ENCODE peak calls at places on chromosomes 5 and 9, in six cellular contexts. One of them, this sample, is unnamed.

GRCh38 chr5:146722361-146722779 is 156.2 kb downstream of the PPP2R2B start:
- DNase-seq in CD4-positive, alpha-beta memory T cell: no peak
- DNase-seq in neural progenitor cell: no peak
- DNase-seq in AG04449: no peak
- DNase-seq in mammary epithelial cell: no peak
- DNase-seq in cardiac muscle cell: peak
- DNase-seq in this sample: no peak

GRCh38 chr9:98998441-98999151 is 54.9 kb downstream of the COL15A1 start:
- DNase-seq in mammary epithelial cell: peak
- DNase-seq in CD4-positive, alpha-beta memory T cell: peak
- DNase-seq in cardiac muscle cell: peak
- DNase-seq in neural progenitor cell: peak
- DNase-seq in AG04449: no peak
- DNase-seq in this sample: no peak

GRCh38 chr9:120308495-120308894 is 271.5 kb downstream of the CDK5RAP2 start:
- DNase-seq in cardiac muscle cell: no peak
- DNase-seq in neural progenitor cell: no peak
- DNase-seq in CD4-positive, alpha-beta memory T cell: no peak
- DNase-seq in mammary epithelial cell: no peak
- DNase-seq in AG04449: no peak
- DNase-seq in this sample: no peak

GRCh38 chr5:103546858-103547257 is 15.7 kb downstream of the NUDT12 start:
- DNase-seq in AG04449: no peak
- DNase-seq in mammary epithelial cell: no peak
- DNase-seq in CD4-positive, alpha-beta memory T cell: no peak
- DNase-seq in neural progenitor cell: no peak
- DNase-seq in cardiac muscle cell: no peak
- DNase-seq in this sample: no peak

GRCh38 chr5:757931-758697 is 26.4 kb downstream of the ZDHHC11B start:
- DNase-seq in neural progenitor cell: peak
- DNase-seq in CD4-positive, alpha-beta memory T cell: peak
- DNase-seq in AG04449: no peak
- DNase-seq in cardiac muscle cell: no peak
- DNase-seq in mammary epithelial cell: no peak
- DNase-seq in this sample: no peak

GRCh38 chr5:102860035-102860434 is 104.9 kb downstream of the PAM start:
- DNase-seq in mammary epithelial cell: no peak
- DNase-seq in CD4-positive, alpha-beta memory T cell: no peak
- DNase-seq in neural progenitor cell: no peak
- DNase-seq in cardiac muscle cell: no peak
- DNase-seq in AG04449: no peak
- DNase-seq in this sample: no peak

GRCh38 chr5:157290981-157291711 is 25.2 kb downstream of the CYFIP2 start:
- DNase-seq in CD4-positive, alpha-beta memory T cell: no peak
- DNase-seq in cardiac muscle cell: peak
- DNase-seq in AG04449: no peak
- DNase-seq in mammary epithelial cell: no peak
- DNase-seq in neural progenitor cell: no peak
- DNase-seq in this sample: no peak

GRCh38 chr9:130432796-130433167 is 12.0 kb upstream of the ASS1 start:
- DNase-seq in CD4-positive, alpha-beta memory T cell: no peak
- DNase-seq in neural progenitor cell: peak
- DNase-seq in mammary epithelial cell: no peak
- DNase-seq in AG04449: no peak
- DNase-seq in cardiac muscle cell: no peak
- DNase-seq in this sample: no peak

GRCh38 chr9:130451509-130452388 is 7.0 kb downstream of the ASS1 start:
- DNase-seq in AG04449: peak
- DNase-seq in neural progenitor cell: no peak
- DNase-seq in mammary epithelial cell: peak
- DNase-seq in CD4-positive, alpha-beta memory T cell: no peak
- DNase-seq in cardiac muscle cell: peak
- DNase-seq in this sample: peak

GRCh38 chr5:38921174-38921573 is 75.4 kb downstream of the OSMR start:
- DNase-seq in cardiac muscle cell: peak
- DNase-seq in neural progenitor cell: peak
- DNase-seq in CD4-positive, alpha-beta memory T cell: no peak
- DNase-seq in mammary epithelial cell: no peak
- DNase-seq in AG04449: no peak
- DNase-seq in this sample: no peak

GRCh38 chr9:80259079-80259478 is 687.3 kb downstream of the TLE4 start:
- DNase-seq in cardiac muscle cell: no peak
- DNase-seq in mammary epithelial cell: no peak
- DNase-seq in CD4-positive, alpha-beta memory T cell: no peak
- DNase-seq in AG04449: no peak
- DNase-seq in neural progenitor cell: no peak
- DNase-seq in this sample: no peak

GRCh38 chr5:142327111-142327842 is 2.5 kb upstream of the SPRY4 start:
- DNase-seq in cardiac muscle cell: peak
- DNase-seq in neural progenitor cell: peak
- DNase-seq in CD4-positive, alpha-beta memory T cell: no peak
- DNase-seq in AG04449: peak
- DNase-seq in mammary epithelial cell: peak
- DNase-seq in this sample: no peak

GRCh38 chr5:6716634-6717149 is 3.5 kb downstream of the TENT4A start:
- DNase-seq in CD4-positive, alpha-beta memory T cell: no peak
- DNase-seq in neural progenitor cell: no peak
- DNase-seq in cardiac muscle cell: no peak
- DNase-seq in AG04449: no peak
- DNase-seq in mammary epithelial cell: no peak
- DNase-seq in this sample: no peak

GRCh38 chr5:56169949-56170348 is 63.2 kb downstream of the ANKRD55 start:
- DNase-seq in neural progenitor cell: no peak
- DNase-seq in cardiac muscle cell: no peak
- DNase-seq in mammary epithelial cell: no peak
- DNase-seq in CD4-positive, alpha-beta memory T cell: no peak
- DNase-seq in AG04449: no peak
- DNase-seq in this sample: no peak

GRCh38 chr5:83567741-83568530 is 96.4 kb downstream of the VCAN start:
- DNase-seq in cardiac muscle cell: peak
- DNase-seq in neural progenitor cell: no peak
- DNase-seq in mammary epithelial cell: peak
- DNase-seq in CD4-positive, alpha-beta memory T cell: no peak
- DNase-seq in AG04449: peak
- DNase-seq in this sample: no peak

GRCh38 chr5:174311531-174312269 is 266.2 kb downstream of the NSG2 start:
- DNase-seq in CD4-positive, alpha-beta memory T cell: peak
- DNase-seq in AG04449: no peak
- DNase-seq in mammary epithelial cell: peak
- DNase-seq in cardiac muscle cell: peak
- DNase-seq in neural progenitor cell: peak
- DNase-seq in this sample: peak

GRCh38 chr5:174312270-174312617 is 266.7 kb downstream of the NSG2 start:
- DNase-seq in CD4-positive, alpha-beta memory T cell: no peak
- DNase-seq in cardiac muscle cell: no peak
- DNase-seq in neural progenitor cell: no peak
- DNase-seq in AG04449: no peak
- DNase-seq in mammary epithelial cell: no peak
- DNase-seq in this sample: no peak

GRCh38 chr5:174312641-174313040 is 267.1 kb downstream of the NSG2 start:
- DNase-seq in CD4-positive, alpha-beta memory T cell: no peak
- DNase-seq in AG04449: no peak
- DNase-seq in neural progenitor cell: no peak
- DNase-seq in cardiac muscle cell: no peak
- DNase-seq in mammary epithelial cell: no peak
- DNase-seq in this sample: no peak

GRCh38 chr5:174310243-174310642 is 264.7 kb downstream of the NSG2 start:
- DNase-seq in neural progenitor cell: no peak
- DNase-seq in CD4-positive, alpha-beta memory T cell: no peak
- DNase-seq in AG04449: no peak
- DNase-seq in mammary epithelial cell: no peak
- DNase-seq in cardiac muscle cell: no peak
- DNase-seq in this sample: no peak

DNA sequence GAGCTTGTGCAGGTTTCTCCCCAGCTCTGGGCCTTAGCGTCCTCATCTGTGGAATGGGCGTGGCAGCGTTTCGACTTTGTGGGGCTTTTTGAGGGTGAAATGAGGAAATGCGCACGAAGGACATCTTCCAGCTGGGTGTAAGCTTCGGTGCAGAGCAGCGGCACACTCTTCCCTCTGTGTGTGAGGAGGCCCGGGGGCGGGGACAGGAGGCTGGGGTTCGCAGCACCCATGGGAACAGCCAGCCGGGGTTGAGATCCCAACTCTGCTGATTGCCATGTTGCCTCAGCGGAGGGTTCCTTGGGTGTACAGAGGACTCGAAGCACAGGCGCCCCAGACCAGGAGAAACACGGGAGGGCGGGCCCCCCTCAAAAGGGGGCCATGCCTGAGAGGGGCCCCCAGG is 265.6 kb downstream of the NSG2 start:
- DNase-seq in AG04449: no peak
- DNase-seq in cardiac muscle cell: no peak
- DNase-seq in CD4-positive, alpha-beta memory T cell: no peak
- DNase-seq in neural progenitor cell: no peak
- DNase-seq in mammary epithelial cell: no peak
- DNase-seq in this sample: no peak
- H3K4me3 ChIP-seq in AG04449: no peak
- H3K4me3 ChIP-seq in cardiac muscle cell: no peak
- H3K4me3 ChIP-seq in CD4-positive, alpha-beta memory T cell: no peak
- H3K4me3 ChIP-seq in neural progenitor cell: no peak
- H3K4me3 ChIP-seq in mammary epithelial cell: no peak
- H3K4me3 ChIP-seq in this sample: no peak

GRCh38 chr5:61626639-61627282 is 294.7 kb downstream of the ZSWIM6 start:
- DNase-seq in AG04449: no peak
- DNase-seq in neural progenitor cell: no peak
- DNase-seq in mammary epithelial cell: no peak
- DNase-seq in CD4-positive, alpha-beta memory T cell: no peak
- DNase-seq in cardiac muscle cell: no peak
- DNase-seq in this sample: no peak
- H3K4me3 ChIP-seq in AG04449: no peak
- H3K4me3 ChIP-seq in neural progenitor cell: no peak
- H3K4me3 ChIP-seq in mammary epithelial cell: no peak
- H3K4me3 ChIP-seq in CD4-positive, alpha-beta memory T cell: no peak
- H3K4me3 ChIP-seq in cardiac muscle cell: no peak
- H3K4me3 ChIP-seq in this sample: no peak

GRCh38 chr5:10063997-10064396 is 185.7 kb downstream of the ATPSCKMT start:
- DNase-seq in neural progenitor cell: no peak
- DNase-seq in CD4-positive, alpha-beta memory T cell: no peak
- DNase-seq in AG04449: no peak
- DNase-seq in cardiac muscle cell: no peak
- DNase-seq in mammary epithelial cell: no peak
- DNase-seq in this sample: no peak

GRCh38 chr5:10059611-10060379 is 189.9 kb downstream of the ATPSCKMT start:
- DNase-seq in CD4-positive, alpha-beta memory T cell: no peak
- DNase-seq in AG04449: no peak
- DNase-seq in mammary epithelial cell: no peak
- DNase-seq in cardiac muscle cell: no peak
- DNase-seq in neural progenitor cell: no peak
- DNase-seq in this sample: no peak

GRCh38 chr5:10069781-10070313 is 179.8 kb downstream of the ATPSCKMT start:
- DNase-seq in mammary epithelial cell: no peak
- DNase-seq in cardiac muscle cell: no peak
- DNase-seq in CD4-positive, alpha-beta memory T cell: no peak
- DNase-seq in AG04449: no peak
- DNase-seq in neural progenitor cell: no peak
- DNase-seq in this sample: no peak

GRCh38 chr5:10064546-10065215 is 185.0 kb downstream of the ATPSCKMT start:
- DNase-seq in cardiac muscle cell: no peak
- DNase-seq in neural progenitor cell: no peak
- DNase-seq in AG04449: no peak
- DNase-seq in CD4-positive, alpha-beta memory T cell: no peak
- DNase-seq in mammary epithelial cell: no peak
- DNase-seq in this sample: no peak

GRCh38 chr5:10065428-10066000 is 184.2 kb downstream of the ATPSCKMT start:
- DNase-seq in CD4-positive, alpha-beta memory T cell: no peak
- DNase-seq in cardiac muscle cell: no peak
- DNase-seq in AG04449: no peak
- DNase-seq in neural progenitor cell: no peak
- DNase-seq in mammary epithelial cell: no peak
- DNase-seq in this sample: no peak
- H3K4me3 ChIP-seq in CD4-positive, alpha-beta memory T cell: no peak
- H3K4me3 ChIP-seq in cardiac muscle cell: no peak
- H3K4me3 ChIP-seq in AG04449: no peak
- H3K4me3 ChIP-seq in neural progenitor cell: no peak
- H3K4me3 ChIP-seq in mammary epithelial cell: no peak
- H3K4me3 ChIP-seq in this sample: no peak

DNA sequence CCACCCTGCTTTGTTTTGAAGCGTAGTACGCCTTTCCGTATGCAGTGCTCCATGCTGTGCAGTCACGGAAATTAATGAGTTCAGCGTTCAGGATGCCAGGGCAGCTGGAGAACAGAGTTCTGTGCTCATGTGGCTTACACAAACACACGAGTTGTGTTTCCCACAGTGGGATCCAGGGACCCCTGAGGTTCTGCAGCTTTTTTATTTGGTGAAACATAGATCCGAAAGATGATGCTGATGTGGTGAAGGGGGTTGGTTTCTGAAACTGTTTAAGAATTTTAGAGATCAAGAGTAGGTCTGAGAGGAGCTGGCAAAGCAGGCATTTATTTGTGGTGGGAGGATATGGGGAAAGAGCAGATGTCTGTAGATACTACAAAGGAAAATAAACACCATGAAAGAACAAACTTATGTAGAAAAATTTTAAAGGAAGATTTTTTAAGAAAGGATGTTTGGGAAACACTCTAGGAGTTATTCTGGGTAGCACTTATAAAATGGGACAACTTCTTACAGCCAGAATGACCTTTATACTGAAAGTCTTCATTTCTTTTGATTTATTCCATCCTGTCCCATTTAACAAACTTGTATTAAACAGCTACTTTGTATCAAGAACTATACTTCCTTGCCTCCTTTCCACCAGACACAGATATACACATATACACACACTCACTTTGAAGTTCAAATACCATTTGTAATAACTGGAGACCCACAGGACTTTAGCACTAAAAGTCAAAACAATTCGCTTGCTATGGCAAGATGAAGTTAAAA is 52.8 kb downstream of the ITGA1 start:
- DNase-seq in cardiac muscle cell: peak
- DNase-seq in mammary epithelial cell: no peak
- DNase-seq in neural progenitor cell: peak
- DNase-seq in AG04449: no peak
- DNase-seq in CD4-positive, alpha-beta memory T cell: no peak
- DNase-seq in this sample: peak
- H3K4me3 ChIP-seq in cardiac muscle cell: no peak
- H3K4me3 ChIP-seq in mammary epithelial cell: no peak
- H3K4me3 ChIP-seq in neural progenitor cell: no peak
- H3K4me3 ChIP-seq in AG04449: no peak
- H3K4me3 ChIP-seq in CD4-positive, alpha-beta memory T cell: no peak
- H3K4me3 ChIP-seq in this sample: no peak

GRCh38 chr5:150851039-150851438 is 4.7 kb downstream of the IRGM start:
- DNase-seq in mammary epithelial cell: no peak
- DNase-seq in neural progenitor cell: no peak
- DNase-seq in cardiac muscle cell: no peak
- DNase-seq in CD4-positive, alpha-beta memory T cell: no peak
- DNase-seq in AG04449: no peak
- DNase-seq in this sample: no peak

GRCh38 chr5:150847334-150847695 is 994 bp downstream of the IRGM start:
- DNase-seq in neural progenitor cell: no peak
- DNase-seq in cardiac muscle cell: no peak
- DNase-seq in mammary epithelial cell: no peak
- DNase-seq in AG04449: no peak
- DNase-seq in CD4-positive, alpha-beta memory T cell: no peak
- DNase-seq in this sample: no peak

GRCh38 chr5:150848271-150848670 is 1.9 kb downstream of the IRGM start:
- DNase-seq in neural progenitor cell: no peak
- DNase-seq in CD4-positive, alpha-beta memory T cell: no peak
- DNase-seq in cardiac muscle cell: no peak
- DNase-seq in mammary epithelial cell: peak
- DNase-seq in AG04449: no peak
- DNase-seq in this sample: no peak

GRCh38 chr5:150846651-150847333 is 471 bp downstream of the IRGM start:
- DNase-seq in AG04449: peak
- DNase-seq in neural progenitor cell: peak
- DNase-seq in mammary epithelial cell: peak
- DNase-seq in CD4-positive, alpha-beta memory T cell: peak
- DNase-seq in cardiac muscle cell: peak
- DNase-seq in this sample: peak
- H3K4me3 ChIP-seq in AG04449: no peak
- H3K4me3 ChIP-seq in neural progenitor cell: no peak
- H3K4me3 ChIP-seq in mammary epithelial cell: no peak
- H3K4me3 ChIP-seq in CD4-positive, alpha-beta memory T cell: no peak
- H3K4me3 ChIP-seq in cardiac muscle cell: no peak
- H3K4me3 ChIP-seq in this sample: peak

This sample was measured in Jurkat, Clone E6-1.